ENCODE peak calls at places on chromosome 19, in six cellular contexts. G, O, Z, E, J and M are unnamed samples.
A peak's percentile ranks its signal among the peaks of the same experiment; 100 is the strongest.

GRCh38 chr19:49832556-49832955 is 14.5 kb downstream of the MED25 start:
- DNase-seq in O (no peak), G (no peak), Z (no peak), J (no peak), E (no peak), M (no peak)

GRCh38 chr19:49378501-49378900 is 9.5 kb upstream of the KASH5 start:
- DNase-seq in J (no peak), E (no peak), O (no peak), G (no peak), Z (no peak), M (no peak)

GRCh38 chr19:27748551-27749152 is 1464.3 kb downstream of the UQCRFS1 start:
- DNase-seq in G (no peak), Z (no peak), E (no peak), J (no peak), O (no peak), M (no peak)

GRCh38 chr19:3062165-3063105 is at the start of gene TLE5:
- DNase-seq in J (peak; percentile 60), E (no peak), O (peak; percentile 76), G (peak; percentile 73), Z (no peak), M (no peak)

GRCh38 chr19:3478409-3479176 is 1.7 kb downstream of the SMIM24 start:
- DNase-seq in E (no peak), O (no peak), G (no peak), Z (no peak), J (no peak), M (no peak)

GRCh38 chr19:16571689-16572331 is 405 bp downstream of the SLC35E1 start:
- DNase-seq in G (peak; percentile 30), E (no peak), Z (peak; percentile 24), J (peak; percentile 13), O (no peak), M (no peak)

GRCh38 chr19:41872775-41873647 is 4.1 kb upstream of the CD79A start:
- DNase-seq in O (no peak), Z (no peak), G (peak; percentile 81), J (peak; percentile 52), E (peak; percentile 68), M (no peak)

GRCh38 chr19:1434040-1434366 is 4.2 kb upstream of the RPS15 start:
- DNase-seq in G (no peak), Z (no peak), J (no peak), O (no peak), E (no peak), M (no peak)

GRCh38 chr19:33845498-33845897 is 48.8 kb downstream of the KCTD15 start:
- DNase-seq in O (no peak), G (no peak), J (no peak), E (no peak), Z (no peak), M (no peak)

GRCh38 chr19:5002143-5002542 is 33.2 kb downstream of the KDM4B start:
- DNase-seq in J (peak; percentile 67), E (no peak), Z (no peak), G (no peak), O (no peak), M (no peak)

GRCh38 chr19:15245370-15246197 is 13.3 kb upstream of the EPHX3 start:
- DNase-seq in G (no peak), J (no peak), O (no peak), E (no peak), Z (no peak), M (no peak)

GRCh38 chr19:28960986-28961705 is 251.8 kb downstream of the UQCRFS1 start:
- DNase-seq in G (no peak), O (no peak), J (peak; percentile 77), E (no peak), Z (no peak), M (no peak)

GRCh38 chr19:39341122-39341719 is 1.0 kb upstream of the SAMD4B start:
- DNase-seq in Z (no peak), G (peak; percentile 22), E (no peak), O (no peak), J (peak; percentile 30), M (no peak)

GRCh38 chr19:33894787-33895186 is 98.1 kb downstream of the KCTD15 start:
- DNase-seq in J (no peak), G (no peak), O (no peak), E (no peak), Z (no peak), M (no peak)

GRCh38 chr19:11088508-11089253 is 582 bp upstream of the LDLR start:
- DNase-seq in E (no peak), O (peak; percentile 83), G (no peak), J (peak; percentile 45), Z (no peak), M (no peak)

GRCh38 chr19:33818426-33818825 is 21.8 kb downstream of the KCTD15 start:
- DNase-seq in J (no peak), G (no peak), O (peak; percentile 34), E (no peak), Z (no peak), M (no peak)

GRCh38 chr19:31707206-31707605 is 358.0 kb upstream of the TSHZ3 start:
- DNase-seq in O (no peak), G (no peak), E (no peak), Z (no peak), J (no peak), M (no peak)

GRCh38 chr19:532578-533484 is 1.3 kb downstream of the CDC34 start:
- DNase-seq in E (no peak), O (peak; percentile 91), J (peak; percentile 64), G (peak; percentile 70), Z (no peak), M (no peak)

GRCh38 chr19:41373993-41374392 is 2.3 kb upstream of the TMEM91 start:
- DNase-seq in Z (no peak), E (no peak), J (peak; percentile 91), G (peak; percentile 97), O (peak; percentile 90), M (peak; percentile 55)

GRCh38 chr19:7852851-7853759 is 21.1 kb downstream of the PRR36 start:
- DNase-seq in G (peak; percentile 81), O (no peak), J (peak; percentile 29), E (no peak), Z (peak; percentile 72), M (no peak)